ENCODE peak calls at places on chromosome 2, in nine cellular contexts. S, M, O, P, L, D, R, I and B are unnamed samples.

GRCh38 chr2:232324778-232325177 is 53.8 kb upstream of the ALPP start:
- DNase-seq in S (no peak), M (no peak), O (no peak), P (no peak), L (no peak), D (no peak), R (no peak), I (peak; percentile 13), B (no peak)

GRCh38 chr2:109487237-109487869 is 126.4 kb downstream of the SEPTIN10 start:
- DNase-seq in S (peak; percentile 22), M (peak; percentile 37), O (no peak), P (no peak), L (peak; percentile 72), D (no peak), R (no peak), I (no peak), B (no peak)

GRCh38 chr2:188928643-188929042 is 45.5 kb upstream of the COL3A1 start:
- DNase-seq in S (no peak), M (no peak), O (no peak), P (no peak), L (no peak), D (no peak), R (no peak), I (no peak), B (no peak)

GRCh38 chr2:140643761-140644187 is 1487.0 kb downstream of the LRP1B start:
- DNase-seq in S (peak; percentile 58), M (peak; percentile 63), O (no peak), P (no peak), L (peak; percentile 79), D (no peak), R (no peak), I (no peak), B (no peak)

GRCh38 chr2:151891566-151892194 is 63.5 kb upstream of the ARL5A start:
- DNase-seq in S (no peak), M (no peak), O (no peak), P (no peak), L (no peak), D (no peak), R (no peak), I (no peak), B (no peak)

GRCh38 chr2:216299588-216299987 is 72.7 kb downstream of the MARCHF4 start:
- DNase-seq in S (no peak), M (no peak), O (no peak), P (no peak), L (no peak), D (no peak), R (no peak), I (no peak), B (no peak)

GRCh38 chr2:231785822-231786176 is 446 bp upstream of the COPS7B start:
- DNase-seq in S (no peak), M (no peak), O (no peak), P (no peak), L (no peak), D (no peak), R (no peak), I (no peak), B (no peak)

GRCh38 chr2:44392338-44392943 is 30.7 kb downstream of the CAMKMT start:
- DNase-seq in S (peak; percentile 35), M (peak; percentile 51), O (no peak), P (peak; percentile 78), L (peak; percentile 56), D (no peak), R (peak; percentile 4), I (no peak), B (peak; percentile 15)

GRCh38 chr2:126655500-126656310 is at the start of gene GYPC:
- DNase-seq in S (no peak), M (peak; percentile 82), O (peak; percentile 92), P (no peak), L (peak; percentile 80), D (peak; percentile 58), R (peak; percentile 74), I (peak; percentile 84), B (peak; percentile 83)

GRCh38 chr2:219225350-219225749 is 4.1 kb downstream of the ATG9A start:
- DNase-seq in S (no peak), M (no peak), O (no peak), P (no peak), L (no peak), D (no peak), R (no peak), I (no peak), B (no peak)

GRCh38 chr2:185607943-185608342 is 130.7 kb upstream of the FSIP2 start:
- DNase-seq in S (no peak), M (no peak), O (no peak), P (no peak), L (no peak), D (no peak), R (no peak), I (no peak), B (no peak)

GRCh38 chr2:5389740-5390139 is 302.4 kb upstream of the SOX11 start:
- DNase-seq in S (no peak), M (no peak), O (no peak), P (no peak), L (no peak), D (no peak), R (no peak), I (no peak), B (no peak)

GRCh38 chr2:26612522-26613240 is 28.5 kb downstream of the CIB4 start:
- DNase-seq in S (no peak), M (peak; percentile 31), O (peak; percentile 78), P (no peak), L (no peak), D (peak; percentile 45), R (no peak), I (no peak), B (no peak)

GRCh38 chr2:226687641-226688253 is 111.9 kb downstream of the IRS1 start:
- DNase-seq in S (no peak), M (no peak), O (no peak), P (no peak), L (peak; percentile 31), D (no peak), R (no peak), I (no peak), B (no peak)

GRCh38 chr2:236341721-236342120 is 77.5 kb upstream of the ASB18 start:
- DNase-seq in S (no peak), M (no peak), O (no peak), P (no peak), L (no peak), D (no peak), R (no peak), I (no peak), B (no peak)

DNA sequence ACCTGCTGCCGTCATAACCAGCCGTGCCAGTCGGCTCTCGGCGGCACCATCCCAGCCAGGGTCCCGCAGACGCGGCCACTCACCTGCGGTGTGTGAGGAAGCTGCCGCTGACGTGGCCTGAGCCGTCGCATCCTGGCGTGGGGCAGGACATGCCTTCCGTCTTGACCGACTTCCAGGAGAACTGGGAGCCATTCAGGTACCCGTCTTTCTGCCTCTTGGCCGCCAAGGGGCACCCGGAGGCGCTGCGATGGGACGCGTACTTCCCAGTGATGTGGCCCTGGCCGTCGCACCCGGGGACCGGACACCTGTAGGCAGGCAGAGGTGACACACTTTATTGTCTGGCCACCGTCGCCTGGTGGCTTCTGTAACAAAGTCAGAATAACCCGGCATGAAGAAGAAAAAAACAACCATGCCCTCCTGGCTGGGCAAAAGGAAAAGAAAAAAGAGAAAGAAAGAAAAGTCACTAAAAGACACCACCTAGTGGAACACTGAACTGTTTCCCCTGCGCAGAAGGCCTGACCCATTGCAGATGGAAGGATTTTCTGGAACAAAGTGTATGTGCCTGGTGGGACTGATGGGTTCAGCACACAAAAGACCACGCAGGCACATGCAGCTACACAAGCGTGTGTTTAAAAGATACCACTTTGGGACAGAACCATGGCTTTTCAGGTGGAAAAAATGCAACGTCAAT is 94.9 kb upstream of the PXDN start:
- DNase-seq in S (no peak), M (no peak), O (no peak), P (no peak), L (no peak), D (no peak), R (no peak), I (no peak), B (no peak)
- TF ChIP-seq CTCF in S (no peak), M (no peak), O (no peak), P (no peak), L (peak; percentile 17), D (peak; percentile 35), R (no peak), I (no peak), B (no peak)

DNA sequence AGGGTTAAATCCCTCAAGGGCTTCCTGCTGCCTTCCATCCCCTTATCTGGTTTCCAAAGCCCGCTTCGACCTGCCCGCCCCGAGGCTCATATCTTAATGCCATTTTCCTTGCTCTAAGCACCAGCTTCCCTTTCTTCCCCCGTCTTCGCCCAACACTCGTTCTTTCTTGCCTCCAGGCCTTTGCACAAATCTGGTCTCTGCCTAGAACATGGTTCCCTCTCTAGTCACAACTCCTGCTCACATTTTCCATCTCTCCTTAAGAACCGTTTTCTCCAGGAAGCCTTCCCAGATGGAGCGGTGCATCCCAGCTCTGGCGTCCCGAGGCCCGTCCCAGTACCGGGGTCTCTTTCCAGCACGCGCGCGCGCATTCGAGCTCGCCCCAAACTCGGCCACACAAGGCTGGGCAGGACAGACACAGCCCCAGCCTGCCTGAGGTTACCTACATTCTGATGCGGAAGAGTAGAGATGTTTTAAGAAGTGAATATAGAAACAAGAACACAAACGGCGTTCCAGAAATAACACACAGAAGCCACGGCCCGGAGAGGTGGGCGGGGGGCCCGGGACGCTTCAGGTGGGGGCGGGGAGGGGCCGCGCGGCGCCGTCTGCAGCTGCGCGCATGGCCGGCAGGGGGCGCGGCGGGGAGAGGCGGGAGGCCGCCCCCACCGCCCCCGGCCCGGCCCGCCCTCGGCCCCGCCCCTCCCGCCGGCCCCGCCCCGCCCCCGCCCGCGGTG is at the start of gene DGKD:
- DNase-seq in S (peak; percentile 46), M (peak; percentile 64), O (peak; percentile 76), P (peak; percentile 64), L (peak; percentile 39), D (no peak), R (peak; percentile 80), I (peak; percentile 97), B (peak; percentile 96)
- TF ChIP-seq CTCF in S (peak; percentile 75), M (peak; percentile 8), O (no peak), P (peak; percentile 1), L (peak; percentile 33), D (peak; percentile 50), R (peak; percentile 22), I (peak; percentile 54), B (peak; percentile 20)

DNA sequence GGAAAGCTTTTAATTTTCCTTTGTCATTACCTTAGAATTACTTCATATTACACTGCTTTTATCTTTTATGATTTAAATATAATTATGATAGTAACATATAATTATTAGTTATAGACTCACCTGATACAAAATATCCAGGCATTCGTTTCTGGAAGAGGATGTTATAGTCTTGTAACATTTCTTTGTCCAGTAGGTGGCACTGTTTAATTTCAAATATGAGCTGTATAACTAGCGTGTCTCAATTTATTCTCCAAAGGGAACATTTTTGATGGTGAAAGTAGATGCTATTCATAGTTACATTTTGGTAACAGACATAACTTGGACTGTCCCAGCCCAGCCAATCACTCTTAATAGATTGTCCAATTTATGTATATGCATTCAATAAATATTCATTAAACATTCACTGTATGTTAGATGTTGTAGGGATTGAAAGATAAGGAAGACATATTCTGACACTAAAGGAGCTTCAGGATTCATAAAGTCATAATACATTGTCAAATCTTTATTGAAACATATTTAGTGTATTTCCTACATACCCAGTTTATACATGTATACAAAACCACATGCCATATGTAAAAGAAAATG is 19.2 kb downstream of the DAW1 start:
- DNase-seq in S (peak; percentile 54), M (peak; percentile 76), O (no peak), P (no peak), L (peak; percentile 79), D (no peak), R (no peak), I (peak; percentile 41), B (peak; percentile 45)
- TF ChIP-seq CTCF in S (peak; percentile 80), M (peak; percentile 51), O (peak; percentile 32), P (peak; percentile 55), L (peak; percentile 53), D (peak; percentile 87), R (peak; percentile 44), I (peak; percentile 56), B (peak; percentile 35)

GRCh38 chr2:174003635-174004310 is 38.6 kb upstream of the SP3 start:
- DNase-seq in S (no peak), M (no peak), O (no peak), P (no peak), L (no peak), D (no peak), R (no peak), I (no peak), B (no peak)
- TF ChIP-seq CTCF in S (no peak), M (no peak), O (no peak), P (peak; percentile 3), L (no peak), D (no peak), R (no peak), I (peak; percentile 27), B (no peak)